ENCODE peak calls at places on chromosome 3, in eight cellular contexts. X is B cell; Q is AG20443; V is adrenal gland; R is NCI-H774; J is left ventricle myocardium inferior; H is activated naive CD8-positive, alpha-beta T cell treated with anti-CD3 and anti-CD28 coated beads, Interleukin-2, amount 50 U/mL, for 24 hours; P is activated gamma-delta T cell treated with Interleukin-2 at 50 U/mL for 16 hours. C is an unnamed sample.

GRCh38 chr3:120203016-120203415 is 82.0 kb downstream of the GPR156 start:
- DNase-seq in R (no peak), Q (peak), X (no peak), J (no peak), P (no peak), V (peak), H (no peak), C (peak)

GRCh38 chr3:106004841-106005240 is 136.0 kb upstream of the CBLB start:
- DNase-seq in R (no peak), X (no peak), H (no peak), Q (no peak), J (no peak), V (peak), P (no peak), C (no peak)

GRCh38 chr3:192940129-192940528 is 22.5 kb upstream of the MB21D2 start:
- DNase-seq in Q (no peak), V (no peak), X (no peak), H (no peak), R (no peak), J (no peak), P (no peak), C (no peak)

GRCh38 chr3:129087138-129087702 is 26.6 kb downstream of the GP9 start:
- DNase-seq in Q (peak), V (peak), P (no peak), X (no peak), H (no peak), J (peak), R (no peak), C (no peak)

GRCh38 chr3:65672876-65673815 is 365.6 kb downstream of the MAGI1 start:
- DNase-seq in Q (peak), H (peak), V (peak), R (peak), X (no peak), P (no peak), J (peak), C (no peak)

GRCh38 chr3:47427866-47428265 is 47.0 kb downstream of the PTPN23 start:
- DNase-seq in J (no peak), V (peak), P (no peak), Q (no peak), H (no peak), X (no peak), R (no peak), C (no peak)

GRCh38 chr3:64684715-64685261 is 3.0 kb downstream of the ADAMTS9 start:
- DNase-seq in P (no peak), R (no peak), V (peak), X (no peak), Q (peak), H (no peak), J (peak), C (no peak)

GRCh38 chr3:126924458-126924857 is 58.5 kb upstream of the PLXNA1 start:
- DNase-seq in Q (no peak), P (no peak), J (no peak), R (no peak), V (no peak), H (no peak), X (no peak), C (no peak)

GRCh38 chr3:80141557-80141956 is 373.8 kb upstream of the ROBO1 start:
- DNase-seq in Q (no peak), R (no peak), J (no peak), X (no peak), H (no peak), V (no peak), P (no peak), C (no peak)

GRCh38 chr3:161156936-161157335 is 51.8 kb upstream of the B3GALNT1 start:
- DNase-seq in R (no peak), Q (no peak), J (no peak), H (no peak), V (no peak), X (no peak), P (no peak), C (no peak)

GRCh38 chr3:14627815-14628214 is 23.7 kb upstream of the CCDC174 start:
- DNase-seq in V (no peak), P (no peak), R (no peak), H (no peak), J (no peak), X (no peak), Q (no peak), C (no peak)

GRCh38 chr3:69505770-69506407 is 120.0 kb upstream of the FRMD4B start:
- DNase-seq in Q (no peak), R (peak), J (no peak), X (no peak), H (no peak), P (no peak), V (peak), C (no peak)

GRCh38 chr3:36405193-36405592 is 24.9 kb downstream of the STAC start:
- DNase-seq in Q (no peak), X (no peak), H (no peak), R (no peak), V (no peak), P (no peak), J (no peak), C (no peak)

GRCh38 chr3:81308296-81308695 is 453.1 kb downstream of the GBE1 start:
- DNase-seq in J (no peak), V (no peak), P (no peak), Q (peak), X (no peak), R (no peak), H (no peak), C (no peak)

GRCh38 chr3:141413387-141414140 is 45.3 kb downstream of the ZBTB38 start:
- DNase-seq in R (no peak), V (no peak), J (no peak), P (no peak), X (no peak), H (no peak), Q (no peak), C (no peak)

GRCh38 chr3:113241292-113242033 is 30.1 kb downstream of the BOC start:
- DNase-seq in J (no peak), Q (peak), V (no peak), X (no peak), H (no peak), R (no peak), P (no peak), C (no peak)

GRCh38 chr3:115399751-115400150 is 223.6 kb upstream of the GAP43 start:
- DNase-seq in P (no peak), J (no peak), R (no peak), V (no peak), X (no peak), Q (no peak), H (no peak), C (no peak)

C was measured in NCI-H2171.